ENCODE peak calls at places on chromosome 9, in seven cellular contexts. Y is SK-N-SH, N is transverse colon, W is ovary, A is stomach, H is sigmoid colon, D is suprapubic skin. X is an unnamed sample. For H3K27me3 and H3K36me3, the result is how much of the 10 kb centered on the place peaks cover.

GRCh38 chr9:131807131-131807990 is 67.5 kb upstream of the RAPGEF1 start:
- DNase-seq in N (no peak), D (no peak), Y (peak), H (no peak), A (no peak), W (no peak), X (no peak)

GRCh38 chr9:37464426-37465248 is 613 bp downstream of the ZBTB5 start:
- DNase-seq in Y (no peak), A (peak), N (peak), W (no peak), D (peak), H (peak), X (peak)

GRCh38 chr9:93899609-93900435 is 55.3 kb downstream of the BARX1 start:
- DNase-seq in H (peak), A (no peak), N (peak), W (peak), Y (peak), D (no peak), X (no peak)

GRCh38 chr9:127923771-127924170 is 6.8 kb downstream of the PIP5KL1 start:
- DNase-seq in A (no peak), D (no peak), Y (no peak), W (no peak), H (no peak), N (no peak), X (no peak)

GRCh38 chr9:37555786-37556185 is 20.4 kb downstream of the FBXO10 start:
- DNase-seq in D (no peak), H (no peak), A (no peak), N (no peak), W (no peak), Y (no peak), X (no peak)

GRCh38 chr9:125049212-125049611 is 94.1 kb downstream of the SCAI start:
- DNase-seq in W (no peak), D (no peak), A (no peak), H (no peak), N (no peak), Y (no peak), X (no peak)

GRCh38 chr9:3138236-3139229 is 294.6 kb upstream of the PUM3 start:
- DNase-seq in N (no peak), Y (no peak), D (no peak), H (no peak), W (no peak), A (no peak), X (no peak)

GRCh38 chr9:78011037-78011436 is 20.6 kb downstream of the GNAQ start:
- DNase-seq in A (no peak), Y (no peak), H (no peak), N (no peak), D (no peak), W (no peak), X (no peak)

GRCh38 chr9:121269030-121269887 is 1.3 kb downstream of the GSN start:
- DNase-seq in Y (no peak), H (peak), A (peak), W (no peak), D (no peak), N (peak), X (no peak)

GRCh38 chr9:111161015-111161415 is 122.7 kb upstream of the LPAR1 start:
- DNase-seq in W (no peak), D (no peak), Y (no peak), N (no peak), H (no peak), A (no peak), X (no peak)

GRCh38 chr9:137301086-137301947 is 754 bp downstream of the NRARP start:
- DNase-seq in N (peak), Y (peak), A (peak), H (no peak), D (peak), W (peak), X (no peak)

GRCh38 chr9:15293727-15294405 is 13.2 kb downstream of the TTC39B start:
- DNase-seq in W (no peak), H (no peak), A (no peak), N (no peak), D (no peak), Y (no peak), X (no peak)

GRCh38 chr9:89814340-89815040 is 209.7 kb downstream of the GADD45G start:
- DNase-seq in A (no peak), W (no peak), D (no peak), N (no peak), Y (peak), H (no peak), X (no peak)

GRCh38 chr9:126222363-126222834 is 104.2 kb upstream of the MVB12B start:
- DNase-seq in A (no peak), D (no peak), N (no peak), H (no peak), Y (no peak), W (no peak), X (no peak)

GRCh38 chr9:97997330-97998276 is 14.5 kb downstream of the ANP32B start:
- DNase-seq in W (no peak), N (no peak), A (no peak), H (no peak), D (no peak), Y (no peak), X (no peak)

GRCh38 chr9:88791105-88791805 is 200.0 kb upstream of the S1PR3 start:
- DNase-seq in N (no peak), D (no peak), A (no peak), W (no peak), H (no peak), Y (no peak), X (peak)

GRCh38 chr9:14136047-14136446 is 177.9 kb downstream of the NFIB start:
- DNase-seq in N (no peak), W (no peak), D (no peak), A (no peak), H (no peak), Y (no peak), X (no peak)

GRCh38 chr9:27151693-27152397 is 42.8 kb downstream of the TEK start:
- DNase-seq in D (no peak), W (no peak), Y (no peak), H (no peak), N (no peak), A (no peak), X (no peak)

GRCh38 chr9:118701985-118702384 is 667.2 kb downstream of the BRINP1 start:
- DNase-seq in W (no peak), D (no peak), H (no peak), A (no peak), Y (no peak), N (no peak), X (no peak)

GRCh38 chr9:132172185-132172584 is 10.3 kb downstream of the NTNG2 start:
- DNase-seq in Y (no peak), H (no peak), W (no peak), N (no peak), A (no peak), D (no peak), X (no peak)

GRCh38 chr9:109278848-109279247 is 42.0 kb downstream of the EPB41L4B start:
- DNase-seq in D (no peak), N (no peak), H (no peak), Y (no peak), W (no peak), A (no peak), X (no peak)

GRCh38 chr9:33619666-33620404 is 95.8 kb downstream of the ANKRD18B start:
- DNase-seq in W (no peak), N (no peak), D (no peak), Y (no peak), H (no peak), A (no peak), X (no peak)

GRCh38 chr9:33620738-33621439 is 96.8 kb downstream of the ANKRD18B start:
- DNase-seq in H (no peak), N (no peak), A (no peak), W (no peak), Y (no peak), D (no peak), X (peak)

GRCh38 chr9:35051069-35051967 is 21.1 kb downstream of the VCP start:
- DNase-seq in N (peak), H (no peak), Y (peak), D (no peak), W (no peak), A (peak), X (no peak)

GRCh38 chr9:137108608-137109249 is 5.8 kb downstream of the DPP7 start:
- DNase-seq in A (no peak), Y (no peak), N (no peak), W (no peak), H (peak), D (no peak), X (no peak)

GRCh38 chr9:12698986-12699385 is 5.8 kb downstream of the TYRP1 start:
- DNase-seq in Y (no peak), D (no peak), A (no peak), W (no peak), H (no peak), N (no peak), X (no peak)

GRCh38 chr9:34559616-34560546 is 29.6 kb downstream of the CNTFR start:
- DNase-seq in Y (peak), A (peak), N (peak), H (no peak), W (peak), D (no peak), X (no peak)

GRCh38 chr9:98429613-98430012 is 174.2 kb upstream of the TBC1D2 start:
- DNase-seq in D (no peak), H (no peak), A (no peak), Y (no peak), W (no peak), N (no peak), X (no peak)

GRCh38 chr9:68999393-69000105 is 14.4 kb downstream of the PRKACG start:
- DNase-seq in Y (peak), H (peak), N (peak), A (peak), D (no peak), W (no peak), X (no peak)

GRCh38 chr9:126148523-126148870 is 178.1 kb upstream of the MVB12B start:
- DNase-seq in N (no peak), H (no peak), A (peak), W (peak), D (no peak), Y (no peak), X (peak)

GRCh38 chr9:27714388-27714787 is 141.1 kb upstream of the C9orf72 start:
- DNase-seq in Y (peak), H (no peak), D (no peak), N (no peak), W (no peak), A (no peak), X (no peak)

GRCh38 chr9:79242489-79242888 is 329.3 kb upstream of the TLE4 start:
- DNase-seq in D (no peak), Y (no peak), H (no peak), W (no peak), A (no peak), N (no peak), X (no peak)

GRCh38 chr9:94802795-94803194 is 76.3 kb downstream of the AOPEP start:
- DNase-seq in D (no peak), H (no peak), Y (no peak), N (no peak), W (no peak), A (no peak), X (no peak)

GRCh38 chr9:120877276-120878034 is 467 bp upstream of the PHF19 start:
- DNase-seq in D (no peak), W (peak), A (peak), H (peak), Y (peak), N (peak), X (no peak)

GRCh38 chr9:137297966-137298365 is 4.1 kb downstream of the NRARP start:
- DNase-seq in W (no peak), D (no peak), Y (no peak), N (no peak), H (no peak), A (no peak), X (no peak)

GRCh38 chr9:124419832-124420489 is 4.7 kb upstream of the PSMB7 start:
- DNase-seq in Y (no peak), N (no peak), W (no peak), D (no peak), H (no peak), A (no peak), X (no peak)

DNA sequence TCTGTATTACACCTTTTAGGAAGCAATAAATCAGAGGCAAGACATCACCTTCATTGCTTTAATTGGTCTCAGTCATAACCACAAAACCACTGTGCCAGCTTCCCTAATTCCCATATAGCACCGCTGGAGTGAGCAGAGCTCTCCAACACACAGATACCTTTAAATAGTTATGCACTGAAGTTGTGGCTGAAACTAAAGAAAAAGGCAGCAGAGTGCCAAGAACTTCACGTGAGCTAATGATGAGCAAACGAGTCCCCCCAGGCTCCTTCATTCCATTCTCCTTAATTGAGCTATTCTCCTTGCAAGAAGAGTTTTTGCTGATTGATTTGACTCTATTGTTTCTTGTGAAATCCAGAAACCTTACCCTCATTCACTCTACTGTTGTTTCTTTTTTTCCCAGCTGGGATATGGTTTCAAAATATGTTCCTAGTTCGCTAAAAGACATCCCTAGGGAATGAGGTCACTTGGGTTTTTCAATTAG is 501.5 kb downstream of the SPATA31D1 start:
- DNase-seq in D (no peak), N (no peak), W (no peak), H (no peak), Y (no peak), A (no peak), X (no peak)
- TF ChIP-seq EP300 in D (no peak), N (no peak), W (no peak), H (no peak), Y (no peak), A (no peak), X (no peak)

GRCh38 chr9:134222018-134222573 is 57.7 kb upstream of the RNU6ATAC start:
- DNase-seq in Y (no peak), W (peak), N (no peak), A (no peak), H (peak), D (no peak), X (no peak)
- H3K27me3 ChIP-seq in Y (under half), W (under half), N (under half), A (under half), H (under half), D (under half), X (under half)

GRCh38 chr9:92310562-92310961 is 14.6 kb downstream of the NOL8 start:
- DNase-seq in N (no peak), Y (no peak), H (no peak), W (no peak), D (no peak), A (no peak), X (no peak)
- H3K36me3 ChIP-seq in N (half or more), Y (half or more), H (half or more), W (under half), D (half or more), A (half or more), X (half or more)

GRCh38 chr9:123268240-123268949 is at the start of gene STRBP:
- DNase-seq in W (peak), H (peak), N (peak), Y (peak), A (peak), D (peak), X (peak)
- TF ChIP-seq EP300 in W (no peak), H (no peak), N (no peak), Y (no peak), A (no peak), D (no peak), X (no peak)

GRCh38 chr9:133538851-133539250 is 4.3 kb downstream of the ADAMTSL2 start:
- DNase-seq in Y (no peak), N (no peak), D (no peak), A (no peak), H (no peak), W (no peak), X (no peak)

GRCh38 chr9:133540336-133541025 is 6.0 kb downstream of the ADAMTSL2 start:
- DNase-seq in A (no peak), N (no peak), W (no peak), H (no peak), D (no peak), Y (no peak), X (no peak)

GRCh38 chr9:133537257-133537656 is 2.8 kb downstream of the ADAMTSL2 start:
- DNase-seq in W (no peak), Y (no peak), A (no peak), D (no peak), H (no peak), N (no peak), X (no peak)

GRCh38 chr9:133538176-133538575 is 3.7 kb downstream of the ADAMTSL2 start:
- DNase-seq in A (no peak), D (no peak), N (no peak), H (no peak), W (no peak), Y (no peak), X (no peak)

DNA sequence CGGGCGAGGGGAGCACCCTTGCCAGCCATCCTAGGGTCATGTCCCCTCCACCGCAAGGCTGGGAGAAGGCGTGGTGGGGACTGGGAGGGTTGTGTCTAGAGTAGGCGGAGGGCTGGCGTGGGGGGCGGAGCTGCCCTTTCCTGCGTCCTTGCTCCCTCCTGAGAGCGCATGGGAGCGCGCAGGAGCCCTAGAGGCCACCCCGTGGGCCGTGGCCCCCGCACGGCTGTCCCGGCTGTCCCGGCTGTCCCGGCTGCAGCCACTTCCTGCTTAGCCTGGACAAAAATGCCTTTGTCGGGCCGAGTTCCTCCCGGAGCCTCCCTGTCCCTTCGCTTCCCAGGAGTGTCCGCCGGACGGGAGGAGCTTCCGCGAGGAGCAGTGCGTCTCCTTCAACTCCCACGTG is 4.9 kb downstream of the ADAMTSL2 start:
- DNase-seq in A (peak), W (peak), H (no peak), D (no peak), N (peak), Y (no peak), X (no peak)
- H3K27me3 ChIP-seq in A (half or more), W (under half), H (under half), D (under half), N (under half), Y (under half), X (under half)

GRCh38 chr9:133803028-133803585 is 65.0 kb upstream of the SARDH start:
- DNase-seq in Y (no peak), N (no peak), D (no peak), H (no peak), A (no peak), W (no peak), X (no peak)

GRCh38 chr9:133802256-133802655 is 64.1 kb upstream of the SARDH start:
- DNase-seq in Y (no peak), A (no peak), D (no peak), H (no peak), N (no peak), W (no peak), X (no peak)

GRCh38 chr9:133803745-133804144 is 65.6 kb upstream of the SARDH start:
- DNase-seq in N (no peak), W (no peak), H (no peak), A (no peak), Y (no peak), D (no peak), X (no peak)

GRCh38 chr9:133800266-133800665 is 62.1 kb upstream of the SARDH start:
- DNase-seq in W (no peak), H (no peak), N (no peak), A (no peak), D (no peak), Y (no peak), X (no peak)

DNA sequence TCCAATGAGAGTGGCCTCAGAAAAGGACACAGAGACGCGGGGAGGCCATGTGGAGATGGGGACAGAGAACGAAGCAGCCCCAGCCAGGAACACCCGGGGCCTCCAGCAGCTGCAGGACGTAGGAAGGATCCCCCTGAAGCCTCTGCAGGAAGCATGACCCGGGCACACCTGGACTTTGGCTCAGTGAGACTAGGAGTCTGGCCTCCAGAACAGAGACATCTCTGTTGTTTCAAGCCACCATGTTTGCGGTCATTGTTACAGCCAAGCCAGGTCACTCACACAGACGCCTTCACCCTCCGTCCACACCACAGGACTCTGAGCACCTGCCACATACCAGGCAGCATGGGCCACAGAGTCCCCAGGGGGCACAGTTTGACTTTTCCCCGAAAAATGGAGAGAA is 63.6 kb upstream of the SARDH start:
- DNase-seq in D (no peak), Y (no peak), A (no peak), N (no peak), W (no peak), H (no peak), X (no peak)
- H3K36me3 ChIP-seq in D (under half), Y (under half), A (under half), N (under half), W (under half), H (under half), X (under half)

GRCh38 chr9:101398335-101398929 is at the start of the genes MRPL50 and ZNF189:
- DNase-seq in W (peak), N (peak), Y (peak), A (peak), D (peak), H (peak), X (peak)
- TF ChIP-seq EP300 in W (no peak), N (no peak), Y (no peak), A (no peak), D (no peak), H (no peak), X (no peak)

X was measured in esophagus muscularis mucosa.